ENCODE peak calls at places on chromosomes 11 and 22, in four cellular contexts. O is IMR-90, H is breast epithelium, K is dorsolateral prefrontal cortex. T is an unnamed sample.

GRCh38 chr11:94519478-94520084 is 7.3 kb downstream of the C11orf97 start:
- DNase-seq in O (peak; percentile 49), H (no peak), K (no peak), T (peak; percentile 34)

GRCh38 chr11:112363527-112363926 is 102.9 kb upstream of the PLET1 start:
- DNase-seq in O (peak; percentile 60), H (no peak), K (no peak), T (no peak)

GRCh38 chr11:75242722-75243600 is 2.4 kb downstream of the TPBGL start:
- DNase-seq in O (no peak), H (peak; percentile 36), K (peak; percentile 1), T (no peak)

GRCh38 chr11:125258626-125259025 is 94.1 kb downstream of the PKNOX2 start:
- DNase-seq in O (no peak), H (no peak), K (no peak), T (no peak)

GRCh38 chr11:123202723-123203122 is 7.7 kb upstream of the CLMP start:
- DNase-seq in O (no peak), H (no peak), K (no peak), T (no peak)

GRCh38 chr11:121099885-121100284 is 1.2 kb upstream of the TECTA start:
- DNase-seq in O (peak; percentile 64), H (no peak), K (no peak), T (no peak)

GRCh38 chr11:100639140-100639539 is 47.9 kb upstream of the ARHGAP42 start:
- DNase-seq in O (peak; percentile 83), H (no peak), K (peak; percentile 34), T (peak; percentile 88)

GRCh38 chr11:115087791-115088190 is 409.5 kb downstream of the NXPE2 start:
- DNase-seq in O (no peak), H (no peak), K (no peak), T (no peak)

GRCh38 chr22:19871023-19871844 is 16.6 kb upstream of the GNB1L start:
- DNase-seq in O (no peak), H (peak; percentile 37), K (no peak), T (no peak)

GRCh38 chr11:129950319-129951034 is 52.2 kb downstream of the PRDM10 start:
- DNase-seq in O (peak; percentile 65), H (no peak), K (peak; percentile 58), T (no peak)

GRCh38 chr22:44661659-44662569 is 40.1 kb upstream of the PRR5 start:
- DNase-seq in O (no peak), H (no peak), K (no peak), T (no peak)

GRCh38 chr11:134654161-134654915 is 242.3 kb upstream of the B3GAT1 start:
- DNase-seq in O (no peak), H (peak; percentile 24), K (peak; percentile 21), T (no peak)

GRCh38 chr11:72405009-72405408 is 29.3 kb downstream of the CLPB start:
- DNase-seq in O (no peak), H (no peak), K (no peak), T (no peak)

GRCh38 chr11:7034019-7034418 is 13.7 kb downstream of the NLRP14 start:
- DNase-seq in O (no peak), H (no peak), K (no peak), T (no peak)

GRCh38 chr11:67429038-67429668 is 859 bp downstream of the RPS6KB2 start:
- DNase-seq in O (no peak), H (no peak), K (no peak), T (peak; percentile 49)

GRCh38 chr11:106031210-106031845 is 9.3 kb upstream of the MSANTD4 start:
- DNase-seq in O (peak; percentile 35), H (no peak), K (no peak), T (peak; percentile 90)

GRCh38 chr22:35399678-35400334 is at the start of gene MCM5:
- DNase-seq in O (peak; percentile 96), H (peak; percentile 98), K (peak; percentile 96), T (peak; percentile 98)
- H3K4me3 ChIP-seq in O (peak within 1 kb of the TSS; percentile 78), H (peak within 1 kb of the TSS; percentile 84), K (peak within 1 kb of the TSS; percentile 69), T (peak within 1 kb of the TSS; percentile 89)

DNA sequence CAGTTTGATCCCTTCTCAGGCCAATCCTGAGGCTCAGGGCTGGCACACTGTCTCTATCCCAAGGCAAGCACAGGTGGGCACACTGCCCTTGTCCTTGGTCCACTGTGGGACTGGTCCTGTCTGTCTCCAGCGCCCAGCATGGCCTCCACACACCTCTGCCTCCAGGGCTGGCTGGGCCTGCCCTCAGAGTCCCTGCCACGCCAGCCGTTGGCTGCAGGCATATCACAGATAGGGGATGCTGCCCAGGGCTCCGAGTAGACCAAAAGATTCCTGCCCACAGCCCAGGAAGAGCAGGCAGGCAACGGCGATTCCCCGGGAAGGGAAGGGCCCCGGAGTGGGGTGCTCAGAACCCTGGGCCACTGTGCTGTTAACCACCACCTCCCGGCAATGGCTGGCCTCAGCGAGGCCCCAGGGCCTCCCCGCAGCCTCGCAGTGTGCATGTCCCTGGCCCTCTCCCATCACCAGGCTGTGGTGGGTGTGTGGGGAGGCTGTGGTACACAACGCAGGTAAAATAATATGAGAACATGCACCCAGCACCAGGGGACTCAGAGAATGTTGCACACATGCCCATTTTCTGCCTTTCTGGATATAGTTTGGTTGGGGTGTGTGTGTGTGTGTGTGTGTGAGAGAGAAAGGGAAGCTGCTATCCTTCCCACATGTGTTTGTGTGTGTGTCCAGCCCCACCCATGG is 2.2 kb downstream of the IFITM5 start:
- DNase-seq in O (no peak), H (no peak), K (no peak), T (no peak)
- H3K4me3 ChIP-seq in O (no peak overlapping the region), H (no peak overlapping the region), K (no peak overlapping the region), T (no peak overlapping the region)

DNA sequence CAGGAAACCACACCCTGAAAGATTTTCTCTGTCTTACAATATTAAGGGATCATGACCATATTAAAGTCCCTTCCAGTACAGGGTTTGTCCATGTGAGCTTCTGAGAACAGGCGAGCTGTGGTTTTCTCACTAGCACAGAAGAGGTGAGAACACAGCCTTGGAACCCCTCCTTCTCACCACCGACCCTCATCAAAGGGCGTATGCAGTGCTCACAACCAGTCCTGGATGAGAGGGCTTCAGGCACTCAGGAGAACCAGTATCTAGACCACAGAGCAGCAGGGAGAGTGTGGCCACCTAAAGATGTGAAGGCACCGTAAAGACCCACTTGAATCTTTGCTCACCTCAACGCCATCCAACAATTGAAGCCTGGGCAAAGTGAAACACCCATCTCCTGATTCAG is 397.0 kb downstream of the ETS1 start:
- DNase-seq in O (no peak), H (no peak), K (no peak), T (no peak)
- H3K4me3 ChIP-seq in O (no peak overlapping the region), H (no peak overlapping the region), K (no peak overlapping the region), T (no peak overlapping the region)

GRCh38 chr11:73645570-73645969 is 811 bp upstream of the PLEKHB1 start:
- DNase-seq in O (no peak), H (no peak), K (no peak), T (no peak)

GRCh38 chr11:73647459-73648100 is 1.2 kb downstream of the PLEKHB1 start:
- DNase-seq in O (peak; percentile 70), H (peak; percentile 63), K (peak; percentile 96), T (peak; percentile 60)

GRCh38 chr11:73649206-73649605 is 2.8 kb downstream of the PLEKHB1 start:
- DNase-seq in O (no peak), H (no peak), K (no peak), T (no peak)

GRCh38 chr11:73648629-73649046 is 2.3 kb downstream of the PLEKHB1 start:
- DNase-seq in O (no peak), H (no peak), K (peak; percentile 23), T (no peak)

DNA sequence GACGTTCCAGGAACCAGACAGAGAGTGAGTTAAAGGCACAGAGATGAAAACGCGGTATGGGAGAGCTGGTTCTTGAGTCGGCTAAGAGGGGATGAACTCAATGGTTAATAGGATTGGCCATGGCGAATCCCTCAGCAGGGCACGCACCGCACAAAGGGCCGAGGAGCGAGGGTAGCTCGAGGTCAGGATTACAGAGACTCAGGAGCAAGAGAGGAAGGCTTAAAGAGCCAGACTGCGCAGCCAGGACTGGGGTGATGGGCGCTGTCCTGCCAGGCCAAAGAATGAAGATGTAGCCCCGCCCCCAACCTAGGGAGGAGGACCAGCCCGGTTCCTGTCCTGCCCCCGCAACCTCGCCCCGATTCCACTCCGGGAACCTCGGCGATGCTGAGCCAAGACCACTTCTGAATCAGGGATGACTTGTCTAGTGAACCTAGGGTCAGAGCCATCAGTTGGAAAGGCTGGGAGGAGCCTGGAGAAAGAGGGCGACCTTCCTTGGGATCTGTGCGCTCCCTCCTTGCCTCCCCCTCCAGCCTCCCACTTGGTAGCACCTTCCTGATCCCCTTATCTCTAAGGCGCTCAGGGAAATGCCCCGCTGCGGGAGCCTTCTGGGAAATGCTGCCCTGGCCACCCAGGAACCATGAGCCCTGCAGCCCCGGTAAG is at the start of gene PLEKHB1:
- DNase-seq in O (no peak), H (no peak), K (no peak), T (no peak)
- H3K4me3 ChIP-seq in O (no peak within 1 kb of the TSS), H (no peak within 1 kb of the TSS), K (peak within 1 kb of the TSS; percentile 74), T (no peak within 1 kb of the TSS)

GRCh38 chr22:41177040-41177625 is 28.0 kb upstream of the L3MBTL2 start:
- DNase-seq in O (no peak), H (no peak), K (no peak), T (no peak)

GRCh38 chr22:41180926-41181325 is 24.2 kb upstream of the L3MBTL2 start:
- DNase-seq in O (no peak), H (no peak), K (no peak), T (no peak)

GRCh38 chr22:41175546-41175945 is 29.6 kb upstream of the L3MBTL2 start:
- DNase-seq in O (no peak), H (no peak), K (no peak), T (no peak)

GRCh38 chr22:41177626-41178424 is 27.3 kb upstream of the L3MBTL2 start:
- DNase-seq in O (no peak), H (no peak), K (no peak), T (no peak)

GRCh38 chr22:41178425-41178975 is 26.6 kb upstream of the L3MBTL2 start:
- DNase-seq in O (no peak), H (no peak), K (peak; percentile 65), T (no peak)
- H3K4me3 ChIP-seq in O (no peak overlapping the region), H (no peak overlapping the region), K (no peak overlapping the region), T (no peak overlapping the region)

DNA sequence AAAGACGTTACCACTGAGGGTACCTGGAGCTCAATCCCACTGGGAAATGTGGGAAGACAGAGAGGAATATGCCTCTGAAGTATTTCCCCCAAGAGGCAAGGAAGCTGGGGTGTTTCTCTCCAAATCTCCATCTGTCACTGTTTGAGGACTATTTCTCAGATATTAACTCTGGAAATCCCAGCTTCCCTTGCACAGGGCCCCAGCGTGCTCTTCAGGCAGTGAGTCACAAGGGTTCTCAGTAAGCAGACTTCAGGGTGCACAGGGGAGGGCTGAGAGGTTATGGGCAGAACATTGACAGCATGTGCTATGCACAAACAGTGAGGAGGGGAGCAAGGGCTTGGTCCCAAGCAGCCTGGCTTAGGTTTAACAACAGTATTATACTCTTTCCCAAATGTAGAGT is 60.9 kb upstream of the EED start:
- DNase-seq in O (peak; percentile 76), H (no peak), K (no peak), T (peak; percentile 82)
- H3K4me3 ChIP-seq in O (no peak overlapping the region), H (no peak overlapping the region), K (no peak overlapping the region), T (no peak overlapping the region)

DNA sequence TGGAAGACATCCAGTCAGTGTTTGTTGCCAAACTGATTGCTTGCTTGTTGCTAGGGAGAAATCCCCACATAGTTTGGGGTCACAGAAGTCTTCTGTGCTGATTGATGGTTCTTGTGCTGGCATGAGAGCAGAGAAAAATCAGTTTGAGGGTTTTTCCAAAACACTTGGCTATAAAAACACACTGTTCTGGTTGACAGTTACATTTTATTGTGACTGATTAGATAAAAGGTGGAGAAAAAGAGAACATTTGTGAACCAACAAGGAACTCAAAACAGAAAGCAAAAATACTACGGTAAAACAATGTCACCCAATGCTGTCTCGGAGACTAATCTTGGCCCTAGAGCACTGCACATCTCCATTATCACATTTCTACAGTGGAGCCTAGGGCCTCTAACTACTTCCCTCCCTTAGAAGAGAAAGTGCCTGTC is 14.4 kb upstream of the EIF4G2 start:
- DNase-seq in O (no peak), H (no peak), K (no peak), T (no peak)
- H3K4me3 ChIP-seq in O (no peak overlapping the region), H (no peak overlapping the region), K (no peak overlapping the region), T (no peak overlapping the region)